ENCODE peak calls at places on chromosomes 2 and 18, in four cellular contexts. X, N, J and T are unnamed samples.

GRCh38 chr2:225742487-225742886 is 343.0 kb downstream of the NYAP2 start:
- DNase-seq in X (no peak), N (no peak), J (no peak), T (no peak)

GRCh38 chr2:55159037-55159651 is 72.9 kb downstream of the CLHC1 start:
- DNase-seq in N (no peak), J (no peak), X (peak), T (no peak)

GRCh38 chr18:54162431-54162830 is 62.0 kb downstream of the MBD2 start:
- DNase-seq in X (no peak), N (peak), J (peak), T (peak)

GRCh38 chr2:152920846-152921245 is 202.4 kb downstream of the ARL6IP6 start:
- DNase-seq in J (peak), X (no peak), N (no peak), T (no peak)

GRCh38 chr2:209864716-209865295 is 93.2 kb downstream of the UNC80 start:
- DNase-seq in N (no peak), J (no peak), X (no peak), T (no peak)

GRCh38 chr2:30990176-30990575 is 148.1 kb downstream of the GALNT14 start:
- DNase-seq in J (no peak), X (no peak), N (no peak), T (no peak)

GRCh38 chr2:89763581-89764485 is 1072.4 kb downstream of the RPIA start:
- DNase-seq in J (no peak), X (peak), N (no peak), T (no peak)

GRCh38 chr18:40695526-40695925 is 1259.5 kb upstream of the PIK3C3 start:
- DNase-seq in J (no peak), X (no peak), N (no peak), T (no peak)

GRCh38 chr2:204696124-204696523 is 150.8 kb downstream of the PARD3B start:
- DNase-seq in X (no peak), J (no peak), N (no peak), T (peak)

GRCh38 chr2:230327418-230328154 is 593 bp downstream of the SP140L start:
- DNase-seq in X (no peak), N (no peak), J (no peak), T (peak)

GRCh38 chr2:160141944-160142343 is 58.1 kb downstream of the ITGB6 start:
- DNase-seq in J (no peak), X (no peak), N (no peak), T (peak)

GRCh38 chr2:128442891-128443302 is 124.2 kb upstream of the HS6ST1 start:
- DNase-seq in X (peak), N (peak), J (no peak), T (no peak)

GRCh38 chr18:78144669-78145068 is 834.9 kb upstream of the SALL3 start:
- DNase-seq in N (no peak), X (no peak), J (no peak), T (no peak)

GRCh38 chr2:106900130-106900529 is 14.2 kb upstream of the ST6GAL2 start:
- DNase-seq in J (no peak), N (no peak), X (no peak), T (no peak)

GRCh38 chr2:173058673-173059072 is 17.0 kb upstream of the MAP3K20 start:
- DNase-seq in J (no peak), N (peak), X (no peak), T (no peak)

GRCh38 chr2:45533771-45534170 is 77.3 kb downstream of the SRBD1 start:
- DNase-seq in X (no peak), N (peak), J (no peak), T (peak)

GRCh38 chr2:104845552-104845931 is 8.4 kb upstream of the POU3F3 start:
- DNase-seq in J (no peak), N (no peak), X (no peak), T (no peak)

GRCh38 chr18:49447810-49448745 is 12.4 kb downstream of the DYM start:
- DNase-seq in N (peak), X (no peak), J (peak), T (peak)

GRCh38 chr2:4678937-4679336 is 975.6 kb downstream of the DCDC2C start:
- DNase-seq in J (no peak), N (no peak), X (no peak), T (no peak)

GRCh38 chr2:23656597-23656973 is 270.3 kb downstream of the ATAD2B start:
- DNase-seq in J (no peak), X (no peak), N (no peak), T (no peak)

GRCh38 chr18:73520229-73520628 is 627.4 kb downstream of the FBXO15 start:
- DNase-seq in N (peak), X (no peak), J (no peak), T (no peak)

GRCh38 chr2:172931256-172931894 is 144.3 kb upstream of the MAP3K20 start:
- DNase-seq in J (no peak), X (no peak), N (peak), T (peak)

GRCh38 chr2:192002418-192002817 is 155.5 kb upstream of the CAVIN2 start:
- DNase-seq in N (no peak), J (no peak), X (peak), T (no peak)

GRCh38 chr2:107402330-107402729 is 424.4 kb upstream of the RGPD4 start:
- DNase-seq in J (no peak), N (no peak), X (no peak), T (no peak)

GRCh38 chr2:121052023-121052422 is 233.0 kb downstream of the TFCP2L1 start:
- DNase-seq in X (no peak), N (no peak), J (no peak), T (no peak)

GRCh38 chr2:18167871-18168270 is 289.4 kb downstream of the KCNS3 start:
- DNase-seq in N (no peak), J (no peak), X (no peak), T (no peak)

GRCh38 chr2:36911012-36911411 is 55.3 kb downstream of the STRN start:
- DNase-seq in X (no peak), J (no peak), N (no peak), T (no peak)

GRCh38 chr2:112680666-112681101 is 34.9 kb downstream of the SLC20A1 start:
- DNase-seq in J (no peak), X (no peak), N (no peak), T (no peak)

GRCh38 chr2:223720367-223720766 is 117.0 kb downstream of the AP1S3 start:
- DNase-seq in X (no peak), N (no peak), J (no peak), T (no peak)

GRCh38 chr2:95552911-95553310 is 38.9 kb upstream of the TRIM43 start:
- DNase-seq in J (no peak), N (peak), X (peak), T (peak)